ENCODE peak calls at places on chromosomes 2 and 18, in eight cellular contexts. One of them, this sample, is unnamed.

GRCh38 chr2:239824866-239825704 is 200.1 kb downstream of the NDUFA10 start:
- DNase-seq in Calu3: no peak
- DNase-seq in coronary artery: peak
- DNase-seq in T-helper 9 cell: no peak
- DNase-seq in brain microvascular endothelial cell: no peak
- DNase-seq in T-cell: no peak
- DNase-seq in CD8-positive, alpha-beta T cell: no peak
- DNase-seq in neural progenitor cell: no peak
- DNase-seq in this sample: no peak

GRCh38 chr18:1458547-1458946 is 553.9 kb downstream of the ADCYAP1 start:
- DNase-seq in Calu3: no peak
- DNase-seq in coronary artery: no peak
- DNase-seq in T-helper 9 cell: no peak
- DNase-seq in brain microvascular endothelial cell: no peak
- DNase-seq in T-cell: no peak
- DNase-seq in CD8-positive, alpha-beta T cell: no peak
- DNase-seq in neural progenitor cell: no peak
- DNase-seq in this sample: no peak

GRCh38 chr2:43515807-43516497 is 79.9 kb downstream of the THADA start:
- DNase-seq in Calu3: no peak
- DNase-seq in coronary artery: no peak
- DNase-seq in T-helper 9 cell: no peak
- DNase-seq in brain microvascular endothelial cell: no peak
- DNase-seq in T-cell: no peak
- DNase-seq in CD8-positive, alpha-beta T cell: no peak
- DNase-seq in neural progenitor cell: no peak
- DNase-seq in this sample: no peak

GRCh38 chr2:204693262-204693661 is 148.0 kb downstream of the PARD3B start:
- DNase-seq in Calu3: no peak
- DNase-seq in coronary artery: no peak
- DNase-seq in T-helper 9 cell: no peak
- DNase-seq in brain microvascular endothelial cell: no peak
- DNase-seq in T-cell: no peak
- DNase-seq in CD8-positive, alpha-beta T cell: no peak
- DNase-seq in neural progenitor cell: no peak
- DNase-seq in this sample: no peak

GRCh38 chr2:127609031-127609751 is 36.8 kb upstream of the GPR17 start:
- DNase-seq in Calu3: no peak
- DNase-seq in coronary artery: peak
- DNase-seq in T-helper 9 cell: no peak
- DNase-seq in brain microvascular endothelial cell: no peak
- DNase-seq in T-cell: no peak
- DNase-seq in CD8-positive, alpha-beta T cell: no peak
- DNase-seq in neural progenitor cell: no peak
- DNase-seq in this sample: no peak

GRCh38 chr2:88903744-88904353 is 212.4 kb downstream of the RPIA start:
- DNase-seq in Calu3: peak
- DNase-seq in coronary artery: no peak
- DNase-seq in T-helper 9 cell: no peak
- DNase-seq in brain microvascular endothelial cell: peak
- DNase-seq in T-cell: no peak
- DNase-seq in CD8-positive, alpha-beta T cell: no peak
- DNase-seq in neural progenitor cell: no peak
- DNase-seq in this sample: no peak

GRCh38 chr18:211582-211981 is 53.2 kb downstream of the USP14 start:
- DNase-seq in Calu3: no peak
- DNase-seq in coronary artery: no peak
- DNase-seq in T-helper 9 cell: no peak
- DNase-seq in brain microvascular endothelial cell: no peak
- DNase-seq in T-cell: no peak
- DNase-seq in CD8-positive, alpha-beta T cell: no peak
- DNase-seq in neural progenitor cell: no peak
- DNase-seq in this sample: no peak

GRCh38 chr2:152548996-152549395 is 168.3 kb downstream of the PRPF40A start:
- DNase-seq in Calu3: no peak
- DNase-seq in coronary artery: no peak
- DNase-seq in T-helper 9 cell: no peak
- DNase-seq in brain microvascular endothelial cell: no peak
- DNase-seq in T-cell: no peak
- DNase-seq in CD8-positive, alpha-beta T cell: no peak
- DNase-seq in neural progenitor cell: no peak
- DNase-seq in this sample: no peak

GRCh38 chr2:158099716-158100115 is 2.0 kb upstream of the UPP2 start:
- DNase-seq in Calu3: peak
- DNase-seq in coronary artery: no peak
- DNase-seq in T-helper 9 cell: no peak
- DNase-seq in brain microvascular endothelial cell: no peak
- DNase-seq in T-cell: no peak
- DNase-seq in CD8-positive, alpha-beta T cell: no peak
- DNase-seq in neural progenitor cell: no peak
- DNase-seq in this sample: no peak

GRCh38 chr2:240377366-240377765 is 58.1 kb upstream of the GPC1 start:
- DNase-seq in Calu3: no peak
- DNase-seq in coronary artery: no peak
- DNase-seq in T-helper 9 cell: no peak
- DNase-seq in brain microvascular endothelial cell: no peak
- DNase-seq in T-cell: no peak
- DNase-seq in CD8-positive, alpha-beta T cell: no peak
- DNase-seq in neural progenitor cell: no peak
- DNase-seq in this sample: peak

GRCh38 chr2:115413796-115414195 is 971.4 kb downstream of the DPP10 start:
- DNase-seq in Calu3: no peak
- DNase-seq in coronary artery: no peak
- DNase-seq in T-helper 9 cell: no peak
- DNase-seq in brain microvascular endothelial cell: no peak
- DNase-seq in T-cell: no peak
- DNase-seq in CD8-positive, alpha-beta T cell: no peak
- DNase-seq in neural progenitor cell: no peak
- DNase-seq in this sample: no peak

GRCh38 chr2:175807031-175807873 is 194.8 kb downstream of the LNPK start:
- DNase-seq in Calu3: no peak
- DNase-seq in coronary artery: no peak
- DNase-seq in T-helper 9 cell: no peak
- DNase-seq in brain microvascular endothelial cell: no peak
- DNase-seq in T-cell: no peak
- DNase-seq in CD8-positive, alpha-beta T cell: no peak
- DNase-seq in neural progenitor cell: no peak
- DNase-seq in this sample: no peak

GRCh38 chr2:208125242-208125641 is 918 bp upstream of the CRYGD start:
- DNase-seq in Calu3: no peak
- DNase-seq in coronary artery: no peak
- DNase-seq in T-helper 9 cell: no peak
- DNase-seq in brain microvascular endothelial cell: no peak
- DNase-seq in T-cell: no peak
- DNase-seq in CD8-positive, alpha-beta T cell: no peak
- DNase-seq in neural progenitor cell: no peak
- DNase-seq in this sample: no peak

GRCh38 chr2:209993968-209994367 is 8.5 kb upstream of the RPE start:
- DNase-seq in Calu3: no peak
- DNase-seq in coronary artery: no peak
- DNase-seq in T-helper 9 cell: no peak
- DNase-seq in brain microvascular endothelial cell: no peak
- DNase-seq in T-cell: no peak
- DNase-seq in CD8-positive, alpha-beta T cell: no peak
- DNase-seq in neural progenitor cell: no peak
- DNase-seq in this sample: no peak

GRCh38 chr2:150605664-150606063 is 118.2 kb upstream of the RND3 start:
- DNase-seq in Calu3: no peak
- DNase-seq in coronary artery: no peak
- DNase-seq in T-helper 9 cell: no peak
- DNase-seq in brain microvascular endothelial cell: no peak
- DNase-seq in T-cell: no peak
- DNase-seq in CD8-positive, alpha-beta T cell: no peak
- DNase-seq in neural progenitor cell: no peak
- DNase-seq in this sample: no peak

GRCh38 chr2:179528576-179529069 is 264.0 kb upstream of the SESTD1 start:
- DNase-seq in Calu3: no peak
- DNase-seq in coronary artery: no peak
- DNase-seq in T-helper 9 cell: no peak
- DNase-seq in brain microvascular endothelial cell: no peak
- DNase-seq in T-cell: no peak
- DNase-seq in CD8-positive, alpha-beta T cell: no peak
- DNase-seq in neural progenitor cell: no peak
- DNase-seq in this sample: no peak

GRCh38 chr2:156883828-156884615 is 373.5 kb upstream of the GALNT5 start:
- DNase-seq in Calu3: peak
- DNase-seq in coronary artery: no peak
- DNase-seq in T-helper 9 cell: no peak
- DNase-seq in brain microvascular endothelial cell: peak
- DNase-seq in T-cell: no peak
- DNase-seq in CD8-positive, alpha-beta T cell: no peak
- DNase-seq in neural progenitor cell: no peak
- DNase-seq in this sample: no peak

GRCh38 chr2:124908411-124908810 is 883.3 kb downstream of the CNTNAP5 start:
- DNase-seq in Calu3: no peak
- DNase-seq in coronary artery: no peak
- DNase-seq in T-helper 9 cell: no peak
- DNase-seq in brain microvascular endothelial cell: no peak
- DNase-seq in T-cell: no peak
- DNase-seq in CD8-positive, alpha-beta T cell: no peak
- DNase-seq in neural progenitor cell: no peak
- DNase-seq in this sample: peak

GRCh38 chr2:9330639-9331270 is 92.6 kb downstream of the ITGB1BP1 start:
- DNase-seq in Calu3: no peak
- DNase-seq in coronary artery: no peak
- DNase-seq in T-helper 9 cell: no peak
- DNase-seq in brain microvascular endothelial cell: no peak
- DNase-seq in T-cell: no peak
- DNase-seq in CD8-positive, alpha-beta T cell: no peak
- DNase-seq in neural progenitor cell: no peak
- DNase-seq in this sample: no peak

GRCh38 chr2:174606336-174606735 is 8.7 kb upstream of the WIPF1 start:
- DNase-seq in Calu3: no peak
- DNase-seq in coronary artery: no peak
- DNase-seq in T-helper 9 cell: no peak
- DNase-seq in brain microvascular endothelial cell: peak
- DNase-seq in T-cell: no peak
- DNase-seq in CD8-positive, alpha-beta T cell: peak
- DNase-seq in neural progenitor cell: no peak
- DNase-seq in this sample: no peak

GRCh38 chr2:20422679-20423271 is 24.1 kb upstream of the RHOB start:
- DNase-seq in Calu3: no peak
- DNase-seq in coronary artery: peak
- DNase-seq in T-helper 9 cell: no peak
- DNase-seq in brain microvascular endothelial cell: no peak
- DNase-seq in T-cell: no peak
- DNase-seq in CD8-positive, alpha-beta T cell: no peak
- DNase-seq in neural progenitor cell: peak
- DNase-seq in this sample: no peak

GRCh38 chr2:235937936-235938335 is 230.2 kb downstream of the GBX2 start:
- DNase-seq in Calu3: no peak
- DNase-seq in coronary artery: no peak
- DNase-seq in T-helper 9 cell: no peak
- DNase-seq in brain microvascular endothelial cell: no peak
- DNase-seq in T-cell: no peak
- DNase-seq in CD8-positive, alpha-beta T cell: no peak
- DNase-seq in neural progenitor cell: no peak
- DNase-seq in this sample: peak

GRCh38 chr2:11097038-11097720 is 58.1 kb upstream of the SLC66A3 start:
- DNase-seq in Calu3: no peak
- DNase-seq in coronary artery: no peak
- DNase-seq in T-helper 9 cell: no peak
- DNase-seq in brain microvascular endothelial cell: peak
- DNase-seq in T-cell: no peak
- DNase-seq in CD8-positive, alpha-beta T cell: no peak
- DNase-seq in neural progenitor cell: no peak
- DNase-seq in this sample: no peak

GRCh38 chr18:63154350-63155152 is 165.0 kb downstream of the BCL2 start:
- DNase-seq in Calu3: no peak
- DNase-seq in coronary artery: no peak
- DNase-seq in T-helper 9 cell: no peak
- DNase-seq in brain microvascular endothelial cell: no peak
- DNase-seq in T-cell: no peak
- DNase-seq in CD8-positive, alpha-beta T cell: no peak
- DNase-seq in neural progenitor cell: no peak
- DNase-seq in this sample: no peak

GRCh38 chr2:167212054-167212648 is 323.9 kb downstream of the XIRP2 start:
- DNase-seq in Calu3: peak
- DNase-seq in coronary artery: no peak
- DNase-seq in T-helper 9 cell: no peak
- DNase-seq in brain microvascular endothelial cell: peak
- DNase-seq in T-cell: no peak
- DNase-seq in CD8-positive, alpha-beta T cell: no peak
- DNase-seq in neural progenitor cell: peak
- DNase-seq in this sample: peak

GRCh38 chr2:189528617-189529016 is 52.0 kb downstream of the SLC40A1 start:
- DNase-seq in Calu3: no peak
- DNase-seq in coronary artery: no peak
- DNase-seq in T-helper 9 cell: no peak
- DNase-seq in brain microvascular endothelial cell: no peak
- DNase-seq in T-cell: no peak
- DNase-seq in CD8-positive, alpha-beta T cell: no peak
- DNase-seq in neural progenitor cell: no peak
- DNase-seq in this sample: no peak

GRCh38 chr2:69685321-69686048 is 41.9 kb upstream of the AAK1 start:
- DNase-seq in Calu3: peak
- DNase-seq in coronary artery: no peak
- DNase-seq in T-helper 9 cell: no peak
- DNase-seq in brain microvascular endothelial cell: no peak
- DNase-seq in T-cell: peak
- DNase-seq in CD8-positive, alpha-beta T cell: no peak
- DNase-seq in neural progenitor cell: no peak
- DNase-seq in this sample: peak

GRCh38 chr2:83650897-83651296 is 808.2 kb downstream of the SUCLG1 start:
- DNase-seq in Calu3: no peak
- DNase-seq in coronary artery: no peak
- DNase-seq in T-helper 9 cell: no peak
- DNase-seq in brain microvascular endothelial cell: no peak
- DNase-seq in T-cell: no peak
- DNase-seq in CD8-positive, alpha-beta T cell: no peak
- DNase-seq in neural progenitor cell: no peak
- DNase-seq in this sample: peak

GRCh38 chr18:11953113-11953512 is 28.2 kb upstream of the IMPA2 start:
- DNase-seq in Calu3: no peak
- DNase-seq in coronary artery: no peak
- DNase-seq in T-helper 9 cell: no peak
- DNase-seq in brain microvascular endothelial cell: no peak
- DNase-seq in T-cell: no peak
- DNase-seq in CD8-positive, alpha-beta T cell: no peak
- DNase-seq in neural progenitor cell: no peak
- DNase-seq in this sample: no peak

GRCh38 chr18:3283908-3284307 is 22.0 kb downstream of the MYL12B start:
- DNase-seq in Calu3: no peak
- DNase-seq in coronary artery: no peak
- DNase-seq in T-helper 9 cell: no peak
- DNase-seq in brain microvascular endothelial cell: no peak
- DNase-seq in T-cell: no peak
- DNase-seq in CD8-positive, alpha-beta T cell: no peak
- DNase-seq in neural progenitor cell: peak
- DNase-seq in this sample: no peak